ENCODE peak calls at places on chromosome 16, in five cellular contexts. V is Karpas-422, C is kidney, S is MM.1S, P is H9. J is an unnamed sample. For H3K4me1, the result is how much of the 10 kb centered on the place peaks cover.

GRCh38 chr16:46673320-46674013 is 15.5 kb downstream of the VPS35 start:
- DNase-seq in C (no peak), S (peak), P (peak), V (peak), J (no peak)

GRCh38 chr16:11310997-11311561 is 29.9 kb upstream of the PRM1 start:
- DNase-seq in P (no peak), S (peak), V (peak), C (no peak), J (no peak)

GRCh38 chr16:66107661-66108060 is 258.8 kb upstream of the CDH5 start:
- DNase-seq in C (no peak), P (no peak), V (no peak), S (no peak), J (no peak)

GRCh38 chr16:49461517-49461951 is 87.9 kb downstream of the C16orf78 start:
- DNase-seq in S (no peak), V (no peak), P (peak), C (no peak), J (peak)

GRCh38 chr16:85825326-85825725 is 25.8 kb downstream of the COX4I1 start:
- DNase-seq in C (peak), S (no peak), P (peak), V (no peak), J (no peak)

GRCh38 chr16:56226187-56226586 is 34.9 kb downstream of the GNAO1 start:
- DNase-seq in C (no peak), V (no peak), P (no peak), S (no peak), J (no peak)

GRCh38 chr16:24552705-24553104 is 13.3 kb downstream of the RBBP6 start:
- DNase-seq in C (no peak), S (no peak), P (no peak), V (no peak), J (no peak)

GRCh38 chr16:27561216-27561615 is 11.3 kb downstream of the KATNIP start:
- DNase-seq in C (no peak), S (no peak), V (no peak), P (no peak), J (no peak)

GRCh38 chr16:4601317-4602186 is 13.1 kb downstream of the UBALD1 start:
- DNase-seq in V (no peak), S (no peak), P (no peak), C (no peak), J (no peak)

GRCh38 chr16:85592700-85593502 is 20.2 kb upstream of the GSE1 start:
- DNase-seq in P (no peak), C (no peak), S (no peak), V (no peak), J (no peak)

GRCh38 chr16:25135239-25135878 is 23.8 kb downstream of the LCMT1 start:
- DNase-seq in V (no peak), P (no peak), S (no peak), C (no peak), J (peak)

GRCh38 chr16:55908641-55909040 is 33.5 kb upstream of the CES5A start:
- DNase-seq in V (no peak), P (no peak), C (no peak), S (no peak), J (no peak)

GRCh38 chr16:30112197-30113030 is 923 bp downstream of the GDPD3 start:
- DNase-seq in S (peak), C (peak), P (peak), V (peak), J (peak)

GRCh38 chr16:83137326-83137770 is 510.6 kb downstream of the CDH13 start:
- DNase-seq in S (peak), V (peak), P (no peak), C (no peak), J (peak)

GRCh38 chr16:11079657-11080187 is 135.4 kb downstream of the CLEC16A start:
- DNase-seq in C (no peak), V (no peak), S (no peak), P (no peak), J (no peak)

GRCh38 chr16:49596119-49596518 is 222.5 kb downstream of the C16orf78 start:
- DNase-seq in C (no peak), V (no peak), S (no peak), P (peak), J (no peak)

GRCh38 chr16:24820522-24820921 is 25.2 kb upstream of the SLC5A11 start:
- DNase-seq in S (no peak), P (no peak), C (no peak), V (no peak), J (no peak)

GRCh38 chr16:55499951-55500350 is 8.9 kb upstream of the LPCAT2 start:
- DNase-seq in S (no peak), P (no peak), V (no peak), C (no peak), J (peak)

GRCh38 chr16:77835111-77835510 is 46.7 kb downstream of the VAT1L start:
- DNase-seq in V (no peak), C (no peak), S (no peak), P (no peak), J (no peak)

GRCh38 chr16:2767891-2768290 is 9.2 kb downstream of the ELOB start:
- DNase-seq in S (no peak), P (no peak), V (no peak), C (peak), J (no peak)

GRCh38 chr16:2765462-2766404 is 11.3 kb downstream of the ELOB start:
- DNase-seq in P (no peak), V (no peak), C (peak), S (no peak), J (no peak)

GRCh38 chr16:2766430-2767139 is 10.5 kb downstream of the ELOB start:
- DNase-seq in S (no peak), V (no peak), P (no peak), C (peak), J (no peak)

GRCh38 chr16:2768403-2769089 is 8.5 kb downstream of the ELOB start:
- DNase-seq in C (peak), V (no peak), S (no peak), P (no peak), J (no peak)

DNA sequence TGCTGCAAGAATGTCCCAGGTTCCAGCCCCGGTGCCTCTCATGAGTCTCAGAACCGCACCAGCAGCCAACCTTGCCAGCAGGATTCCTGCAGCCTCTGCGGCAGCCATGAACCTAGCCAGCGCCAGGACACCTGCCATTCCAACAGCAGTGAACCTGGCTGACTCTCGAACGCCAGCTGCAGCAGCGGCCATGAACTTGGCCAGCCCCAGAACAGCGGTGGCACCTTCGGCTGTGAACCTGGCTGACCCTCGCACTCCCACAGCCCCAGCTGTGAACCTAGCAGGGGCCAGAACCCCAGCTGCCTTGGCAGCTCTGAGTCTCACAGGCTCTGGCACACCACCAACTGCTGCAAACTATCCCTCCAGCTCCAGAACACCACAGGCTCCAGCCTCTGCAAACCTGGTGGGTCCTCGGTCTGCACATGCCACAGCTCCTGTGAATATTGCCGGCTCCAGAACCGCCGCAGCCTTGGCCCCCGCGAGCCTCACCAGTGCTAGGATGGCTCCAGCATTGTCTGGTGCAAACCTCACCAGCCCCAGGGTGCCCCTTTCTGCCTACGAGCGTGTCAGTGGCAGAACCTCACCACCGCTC is 9.8 kb downstream of the ELOB start:
- DNase-seq in S (no peak), C (peak), V (no peak), P (no peak), J (no peak)
- H3K4me1 ChIP-seq in S (under half), C (under half), V (under half), P (under half), J (under half)

GRCh38 chr16:72109300-72109699 is 15.7 kb downstream of the DHX38 start:
- DNase-seq in P (no peak), V (no peak), C (no peak), S (no peak), J (no peak)

GRCh38 chr16:72110662-72111615 is 17.3 kb downstream of the DHX38 start:
- DNase-seq in C (no peak), S (no peak), P (no peak), V (no peak), J (no peak)

GRCh38 chr16:72111653-72112451 is 18.2 kb downstream of the DHX38 start:
- DNase-seq in S (no peak), C (no peak), V (no peak), P (no peak), J (no peak)

GRCh38 chr16:72108353-72109102 is 14.9 kb downstream of the DHX38 start:
- DNase-seq in P (no peak), V (no peak), S (no peak), C (no peak), J (no peak)

DNA sequence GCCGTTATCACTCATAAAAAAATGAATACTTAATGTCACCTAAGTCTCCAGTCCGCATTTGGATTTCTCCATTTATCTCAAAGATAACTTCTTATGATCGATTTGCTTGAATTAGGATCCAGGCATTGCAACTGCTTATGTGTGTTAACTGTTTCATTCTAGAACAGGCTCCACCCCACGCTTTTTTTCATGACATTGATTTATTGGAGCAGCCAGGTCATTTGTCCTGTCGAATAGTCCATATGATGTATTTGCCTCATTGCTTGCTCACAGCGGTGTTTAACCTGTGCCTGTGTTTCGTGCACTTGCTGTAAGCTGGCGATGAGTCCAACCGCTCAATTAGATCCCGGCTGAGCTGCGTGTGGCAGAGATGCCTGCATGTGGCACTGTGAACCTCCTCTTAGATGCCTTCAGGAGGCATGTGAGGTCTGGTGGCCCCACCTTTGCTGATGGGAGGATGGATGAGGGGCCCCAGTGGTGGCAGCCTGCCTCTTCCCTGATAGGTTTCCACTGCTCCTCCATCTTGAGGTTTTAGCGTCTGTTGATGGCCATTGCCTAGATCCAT is 16.4 kb downstream of the DHX38 start:
- DNase-seq in C (no peak), V (no peak), S (no peak), P (no peak), J (no peak)
- H3K9ac ChIP-seq in C (no peak), V (no peak), S (no peak), P (no peak), J (no peak)

GRCh38 chr16:53809088-53809951 is 105.4 kb downstream of the FTO start:
- DNase-seq in C (no peak), V (no peak), P (no peak), S (no peak), J (no peak)
- H3K27ac ChIP-seq in C (no peak), V (no peak), P (no peak), S (no peak), J (no peak)

GRCh38 chr16:67858448-67858993 is 11.0 kb upstream of the CENPT start:
- DNase-seq in P (no peak), V (no peak), C (no peak), S (no peak), J (no peak)

GRCh38 chr16:67856927-67857546 is 9.5 kb upstream of the CENPT start:
- DNase-seq in V (no peak), S (no peak), C (no peak), P (no peak), J (no peak)

GRCh38 chr16:67853670-67854069 is 6.2 kb upstream of the CENPT start:
- DNase-seq in C (no peak), P (no peak), S (no peak), V (no peak), J (no peak)

GRCh38 chr16:67857547-67858233 is 10.2 kb upstream of the CENPT start:
- DNase-seq in V (no peak), P (peak), S (no peak), C (peak), J (peak)

GRCh38 chr16:67855789-67856188 is 8.3 kb upstream of the CENPT start:
- DNase-seq in S (no peak), C (no peak), P (no peak), V (no peak), J (no peak)
- H3K4me1 ChIP-seq in S (under half), C (under half), P (under half), V (under half), J (under half)

DNA sequence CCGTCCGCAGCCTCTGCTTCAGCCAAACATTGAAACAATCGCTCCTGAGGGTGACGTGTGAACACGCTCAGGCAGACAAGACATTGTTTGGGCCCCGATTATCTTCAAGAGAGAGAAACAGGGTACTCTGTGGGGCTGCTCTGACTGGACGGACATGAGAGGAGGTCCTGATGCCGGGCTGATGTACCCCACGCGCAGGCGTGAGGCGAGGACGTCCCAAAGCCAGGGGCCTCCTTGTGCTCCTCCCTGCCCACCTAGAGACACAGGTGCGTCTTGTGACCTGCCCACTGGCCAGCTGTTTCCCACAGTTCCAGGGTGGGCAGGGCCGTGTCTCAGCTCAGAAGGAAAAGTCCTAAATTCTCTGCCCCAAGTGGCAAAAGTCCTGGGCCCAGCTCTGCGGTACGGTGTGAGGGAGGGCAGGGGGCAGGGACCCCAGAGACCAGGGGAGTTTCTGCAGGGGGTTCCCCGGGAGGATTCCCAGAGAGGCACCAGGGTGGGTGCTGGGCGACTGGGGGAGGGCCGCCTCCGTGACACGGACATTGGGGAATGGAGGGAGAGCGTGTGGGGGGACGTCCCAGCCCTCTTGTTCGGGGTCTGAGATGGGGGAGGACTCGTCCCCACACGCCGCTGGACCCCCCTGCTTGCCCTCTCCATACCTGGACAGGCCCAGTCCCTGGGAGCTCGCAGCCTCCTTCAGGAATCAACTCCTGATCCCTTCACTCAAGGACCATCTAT is 26.2 kb upstream of the C1QTNF8 start:
- DNase-seq in C (no peak), S (no peak), P (no peak), V (no peak), J (no peak)
- H3K9ac ChIP-seq in C (no peak), S (no peak), P (no peak), V (no peak), J (no peak)